ENCODE peak calls at places on chromosomes 5 and 9, in nine cellular contexts. One of them, this sample, is unnamed.

GRCh38 chr5:94725142-94725541 is 106.7 kb downstream of the SLF1 start:
- DNase-seq in fibroblast of pulmonary artery: no peak
- DNase-seq in PC-3: no peak
- DNase-seq in brain microvascular endothelial cell: no peak
- DNase-seq in ovary: no peak
- DNase-seq in breast epithelium: no peak
- DNase-seq in WERI-Rb-1: no peak
- DNase-seq in neural progenitor cell: no peak
- DNase-seq in SK-N-SH: no peak
- DNase-seq in this sample: no peak

GRCh38 chr9:135339378-135339973 is 140.1 kb upstream of the PPP1R26 start:
- DNase-seq in fibroblast of pulmonary artery: no peak
- DNase-seq in PC-3: no peak
- DNase-seq in brain microvascular endothelial cell: no peak
- DNase-seq in ovary: no peak
- DNase-seq in breast epithelium: no peak
- DNase-seq in WERI-Rb-1: no peak
- DNase-seq in neural progenitor cell: no peak
- DNase-seq in SK-N-SH: no peak
- DNase-seq in this sample: no peak

GRCh38 chr5:65946198-65946745 is 19.9 kb downstream of the ERBIN start:
- DNase-seq in fibroblast of pulmonary artery: no peak
- DNase-seq in PC-3: no peak
- DNase-seq in brain microvascular endothelial cell: no peak
- DNase-seq in ovary: no peak
- DNase-seq in breast epithelium: no peak
- DNase-seq in WERI-Rb-1: no peak
- DNase-seq in neural progenitor cell: no peak
- DNase-seq in SK-N-SH: no peak
- DNase-seq in this sample: no peak

GRCh38 chr5:113950186-113950585 is 411.7 kb upstream of the KCNN2 start:
- DNase-seq in fibroblast of pulmonary artery: no peak
- DNase-seq in PC-3: no peak
- DNase-seq in brain microvascular endothelial cell: no peak
- DNase-seq in ovary: no peak
- DNase-seq in breast epithelium: no peak
- DNase-seq in WERI-Rb-1: no peak
- DNase-seq in neural progenitor cell: no peak
- DNase-seq in SK-N-SH: no peak
- DNase-seq in this sample: no peak

GRCh38 chr9:100346836-100347235 is 5.9 kb downstream of the TEX10 start:
- DNase-seq in fibroblast of pulmonary artery: peak
- DNase-seq in PC-3: no peak
- DNase-seq in brain microvascular endothelial cell: no peak
- DNase-seq in ovary: no peak
- DNase-seq in breast epithelium: no peak
- DNase-seq in WERI-Rb-1: no peak
- DNase-seq in neural progenitor cell: no peak
- DNase-seq in SK-N-SH: no peak
- DNase-seq in this sample: no peak

GRCh38 chr5:124285733-124286132 is 460.7 kb downstream of the ZNF608 start:
- DNase-seq in fibroblast of pulmonary artery: no peak
- DNase-seq in PC-3: no peak
- DNase-seq in brain microvascular endothelial cell: no peak
- DNase-seq in ovary: no peak
- DNase-seq in breast epithelium: no peak
- DNase-seq in WERI-Rb-1: no peak
- DNase-seq in neural progenitor cell: no peak
- DNase-seq in SK-N-SH: no peak
- DNase-seq in this sample: no peak

GRCh38 chr9:20898885-20899554 is 132.4 kb downstream of the HACD4 start:
- DNase-seq in fibroblast of pulmonary artery: peak
- DNase-seq in PC-3: peak
- DNase-seq in brain microvascular endothelial cell: peak
- DNase-seq in ovary: no peak
- DNase-seq in breast epithelium: no peak
- DNase-seq in WERI-Rb-1: no peak
- DNase-seq in neural progenitor cell: no peak
- DNase-seq in SK-N-SH: peak
- DNase-seq in this sample: no peak

GRCh38 chr5:100901851-100902341 is 1.2 kb downstream of the ST8SIA4 start:
- DNase-seq in fibroblast of pulmonary artery: peak
- DNase-seq in PC-3: peak
- DNase-seq in brain microvascular endothelial cell: no peak
- DNase-seq in ovary: no peak
- DNase-seq in breast epithelium: no peak
- DNase-seq in WERI-Rb-1: no peak
- DNase-seq in neural progenitor cell: peak
- DNase-seq in SK-N-SH: no peak
- DNase-seq in this sample: no peak

GRCh38 chr5:73451218-73452130 is 2.9 kb upstream of the FOXD1 start:
- DNase-seq in fibroblast of pulmonary artery: peak
- DNase-seq in PC-3: peak
- DNase-seq in brain microvascular endothelial cell: no peak
- DNase-seq in ovary: peak
- DNase-seq in breast epithelium: no peak
- DNase-seq in WERI-Rb-1: peak
- DNase-seq in neural progenitor cell: peak
- DNase-seq in SK-N-SH: peak
- DNase-seq in this sample: no peak

GRCh38 chr9:116868212-116868611 is 181.1 kb downstream of the TRIM32 start:
- DNase-seq in fibroblast of pulmonary artery: no peak
- DNase-seq in PC-3: no peak
- DNase-seq in brain microvascular endothelial cell: no peak
- DNase-seq in ovary: no peak
- DNase-seq in breast epithelium: no peak
- DNase-seq in WERI-Rb-1: no peak
- DNase-seq in neural progenitor cell: peak
- DNase-seq in SK-N-SH: no peak
- DNase-seq in this sample: no peak

GRCh38 chr9:92247981-92248380 is 45.5 kb downstream of the IARS1 start:
- DNase-seq in fibroblast of pulmonary artery: no peak
- DNase-seq in PC-3: no peak
- DNase-seq in brain microvascular endothelial cell: no peak
- DNase-seq in ovary: no peak
- DNase-seq in breast epithelium: no peak
- DNase-seq in WERI-Rb-1: no peak
- DNase-seq in neural progenitor cell: no peak
- DNase-seq in SK-N-SH: no peak
- DNase-seq in this sample: no peak

GRCh38 chr5:125011419-125011818 is 265.0 kb upstream of the ZNF608 start:
- DNase-seq in fibroblast of pulmonary artery: no peak
- DNase-seq in PC-3: peak
- DNase-seq in brain microvascular endothelial cell: no peak
- DNase-seq in ovary: no peak
- DNase-seq in breast epithelium: no peak
- DNase-seq in WERI-Rb-1: no peak
- DNase-seq in neural progenitor cell: no peak
- DNase-seq in SK-N-SH: no peak
- DNase-seq in this sample: no peak

GRCh38 chr5:124747770-124748686 is 1.6 kb upstream of the ZNF608 start:
- DNase-seq in fibroblast of pulmonary artery: peak
- DNase-seq in PC-3: peak
- DNase-seq in brain microvascular endothelial cell: no peak
- DNase-seq in ovary: no peak
- DNase-seq in breast epithelium: no peak
- DNase-seq in WERI-Rb-1: peak
- DNase-seq in neural progenitor cell: peak
- DNase-seq in SK-N-SH: no peak
- DNase-seq in this sample: no peak

GRCh38 chr5:61505281-61505680 is 173.2 kb downstream of the ZSWIM6 start:
- DNase-seq in fibroblast of pulmonary artery: no peak
- DNase-seq in PC-3: no peak
- DNase-seq in brain microvascular endothelial cell: no peak
- DNase-seq in ovary: no peak
- DNase-seq in breast epithelium: no peak
- DNase-seq in WERI-Rb-1: no peak
- DNase-seq in neural progenitor cell: no peak
- DNase-seq in SK-N-SH: no peak
- DNase-seq in this sample: no peak

GRCh38 chr5:136802382-136802781 is 437.0 kb upstream of the TRPC7 start:
- DNase-seq in fibroblast of pulmonary artery: peak
- DNase-seq in PC-3: peak
- DNase-seq in brain microvascular endothelial cell: no peak
- DNase-seq in ovary: no peak
- DNase-seq in breast epithelium: no peak
- DNase-seq in WERI-Rb-1: no peak
- DNase-seq in neural progenitor cell: peak
- DNase-seq in SK-N-SH: peak
- DNase-seq in this sample: no peak

GRCh38 chr5:80703747-80704146 is 49.0 kb upstream of the DHFR start:
- DNase-seq in fibroblast of pulmonary artery: peak
- DNase-seq in PC-3: no peak
- DNase-seq in brain microvascular endothelial cell: no peak
- DNase-seq in ovary: no peak
- DNase-seq in breast epithelium: no peak
- DNase-seq in WERI-Rb-1: no peak
- DNase-seq in neural progenitor cell: no peak
- DNase-seq in SK-N-SH: no peak
- DNase-seq in this sample: no peak

GRCh38 chr9:91117959-91118651 is 243.6 kb downstream of the AUH start:
- DNase-seq in fibroblast of pulmonary artery: peak
- DNase-seq in PC-3: no peak
- DNase-seq in brain microvascular endothelial cell: peak
- DNase-seq in ovary: peak
- DNase-seq in breast epithelium: peak
- DNase-seq in WERI-Rb-1: peak
- DNase-seq in neural progenitor cell: peak
- DNase-seq in SK-N-SH: no peak
- DNase-seq in this sample: peak

GRCh38 chr9:34271618-34272017 is 57.5 kb downstream of the KIF24 start:
- DNase-seq in fibroblast of pulmonary artery: no peak
- DNase-seq in PC-3: no peak
- DNase-seq in brain microvascular endothelial cell: no peak
- DNase-seq in ovary: no peak
- DNase-seq in breast epithelium: no peak
- DNase-seq in WERI-Rb-1: no peak
- DNase-seq in neural progenitor cell: no peak
- DNase-seq in SK-N-SH: no peak
- DNase-seq in this sample: no peak

GRCh38 chr9:83066771-83067170 is 3.8 kb upstream of the RASEF start:
- DNase-seq in fibroblast of pulmonary artery: no peak
- DNase-seq in PC-3: peak
- DNase-seq in brain microvascular endothelial cell: peak
- DNase-seq in ovary: no peak
- DNase-seq in breast epithelium: no peak
- DNase-seq in WERI-Rb-1: no peak
- DNase-seq in neural progenitor cell: no peak
- DNase-seq in SK-N-SH: no peak
- DNase-seq in this sample: peak

GRCh38 chr5:71788794-71789193 is 69.7 kb downstream of the CARTPT start:
- DNase-seq in fibroblast of pulmonary artery: no peak
- DNase-seq in PC-3: no peak
- DNase-seq in brain microvascular endothelial cell: no peak
- DNase-seq in ovary: no peak
- DNase-seq in breast epithelium: no peak
- DNase-seq in WERI-Rb-1: no peak
- DNase-seq in neural progenitor cell: no peak
- DNase-seq in SK-N-SH: no peak
- DNase-seq in this sample: no peak

GRCh38 chr9:83669067-83669466 is 38.7 kb downstream of the UBQLN1 start:
- DNase-seq in fibroblast of pulmonary artery: no peak
- DNase-seq in PC-3: no peak
- DNase-seq in brain microvascular endothelial cell: no peak
- DNase-seq in ovary: no peak
- DNase-seq in breast epithelium: no peak
- DNase-seq in WERI-Rb-1: no peak
- DNase-seq in neural progenitor cell: no peak
- DNase-seq in SK-N-SH: no peak
- DNase-seq in this sample: no peak

GRCh38 chr9:70044450-70045307 is 1.0 kb downstream of the MAMDC2 start:
- DNase-seq in fibroblast of pulmonary artery: peak
- DNase-seq in PC-3: no peak
- DNase-seq in brain microvascular endothelial cell: peak
- DNase-seq in ovary: peak
- DNase-seq in breast epithelium: no peak
- DNase-seq in WERI-Rb-1: no peak
- DNase-seq in neural progenitor cell: peak
- DNase-seq in SK-N-SH: no peak
- DNase-seq in this sample: no peak

GRCh38 chr5:130496215-130496614 is 592.0 kb downstream of the CHSY3 start:
- DNase-seq in fibroblast of pulmonary artery: no peak
- DNase-seq in PC-3: peak
- DNase-seq in brain microvascular endothelial cell: no peak
- DNase-seq in ovary: no peak
- DNase-seq in breast epithelium: no peak
- DNase-seq in WERI-Rb-1: no peak
- DNase-seq in neural progenitor cell: no peak
- DNase-seq in SK-N-SH: no peak
- DNase-seq in this sample: no peak

GRCh38 chr5:140631831-140632365 is 1.1 kb downstream of the CD14 start:
- DNase-seq in fibroblast of pulmonary artery: no peak
- DNase-seq in PC-3: no peak
- DNase-seq in brain microvascular endothelial cell: no peak
- DNase-seq in ovary: peak
- DNase-seq in breast epithelium: no peak
- DNase-seq in WERI-Rb-1: peak
- DNase-seq in neural progenitor cell: no peak
- DNase-seq in SK-N-SH: no peak
- DNase-seq in this sample: no peak
- H3K4me3 ChIP-seq in fibroblast of pulmonary artery: peak
- H3K4me3 ChIP-seq in PC-3: no peak
- H3K4me3 ChIP-seq in brain microvascular endothelial cell: peak
- H3K4me3 ChIP-seq in ovary: peak
- H3K4me3 ChIP-seq in breast epithelium: peak
- H3K4me3 ChIP-seq in WERI-Rb-1: peak
- H3K4me3 ChIP-seq in neural progenitor cell: no peak
- H3K4me3 ChIP-seq in SK-N-SH: no peak
- H3K4me3 ChIP-seq in this sample: peak

GRCh38 chr5:142108432-142109355 is at the start of gene NDFIP1:
- DNase-seq in fibroblast of pulmonary artery: peak
- DNase-seq in PC-3: peak
- DNase-seq in brain microvascular endothelial cell: peak
- DNase-seq in ovary: peak
- DNase-seq in breast epithelium: peak
- DNase-seq in WERI-Rb-1: peak
- DNase-seq in neural progenitor cell: peak
- DNase-seq in SK-N-SH: peak
- DNase-seq in this sample: no peak
- TF ChIP-seq CTCF in fibroblast of pulmonary artery: no peak
- TF ChIP-seq CTCF in PC-3: no peak
- TF ChIP-seq CTCF in brain microvascular endothelial cell: no peak
- TF ChIP-seq CTCF in ovary: peak
- TF ChIP-seq CTCF in breast epithelium: no peak
- TF ChIP-seq CTCF in WERI-Rb-1: no peak
- TF ChIP-seq CTCF in neural progenitor cell: no peak
- TF ChIP-seq CTCF in SK-N-SH: no peak
- TF ChIP-seq CTCF in this sample: no peak

GRCh38 chr9:676780-677458 is 164.6 kb upstream of the DMRT1 start:
- DNase-seq in fibroblast of pulmonary artery: no peak
- DNase-seq in PC-3: peak
- DNase-seq in brain microvascular endothelial cell: no peak
- DNase-seq in ovary: no peak
- DNase-seq in breast epithelium: no peak
- DNase-seq in WERI-Rb-1: no peak
- DNase-seq in neural progenitor cell: no peak
- DNase-seq in SK-N-SH: no peak
- DNase-seq in this sample: no peak
- H3K4me3 ChIP-seq in fibroblast of pulmonary artery: no peak
- H3K4me3 ChIP-seq in PC-3: no peak
- H3K4me3 ChIP-seq in brain microvascular endothelial cell: no peak
- H3K4me3 ChIP-seq in ovary: peak
- H3K4me3 ChIP-seq in breast epithelium: peak
- H3K4me3 ChIP-seq in WERI-Rb-1: no peak
- H3K4me3 ChIP-seq in neural progenitor cell: no peak
- H3K4me3 ChIP-seq in SK-N-SH: peak
- H3K4me3 ChIP-seq in this sample: no peak

GRCh38 chr5:68746220-68747076 is 347.4 kb upstream of the SLC30A5 start:
- DNase-seq in fibroblast of pulmonary artery: no peak
- DNase-seq in PC-3: no peak
- DNase-seq in brain microvascular endothelial cell: no peak
- DNase-seq in ovary: no peak
- DNase-seq in breast epithelium: peak
- DNase-seq in WERI-Rb-1: no peak
- DNase-seq in neural progenitor cell: peak
- DNase-seq in SK-N-SH: no peak
- DNase-seq in this sample: no peak
- TF ChIP-seq CTCF in fibroblast of pulmonary artery: no peak
- TF ChIP-seq CTCF in PC-3: no peak
- TF ChIP-seq CTCF in brain microvascular endothelial cell: no peak
- TF ChIP-seq CTCF in ovary: no peak
- TF ChIP-seq CTCF in breast epithelium: no peak
- TF ChIP-seq CTCF in WERI-Rb-1: no peak
- TF ChIP-seq CTCF in neural progenitor cell: no peak
- TF ChIP-seq CTCF in SK-N-SH: no peak
- TF ChIP-seq CTCF in this sample: no peak

This sample was measured in AG04449.